ENCODE peak calls at places on chromosome 14, in six cellular contexts. N is HCEC 1CT; X is anterior cingulate cortex; T is AG20443; U is stimulated activated CD4-positive, alpha-beta T cell treated with anti-CD3 and anti-CD28 coated beads, TNF-alpha, amount 100 ng/mL, for 1 hour; R is stimulated activated CD8-positive, alpha-beta memory T cell treated with anti-CD3 and anti-CD28 coated beads, Interleukin-15, amount 100 ng/mL, for 48 hours. M is an unnamed sample.

GRCh38 chr14:58353516-58354299 is 42.0 kb upstream of the TOMM20L start:
- DNase-seq in X (no peak), R (no peak), T (no peak), U (no peak), N (no peak), M (no peak)

GRCh38 chr14:104972301-104973211 is 5.6 kb downstream of the AHNAK2 start:
- DNase-seq in N (no peak), X (no peak), U (no peak), T (peak), R (no peak), M (no peak)

GRCh38 chr14:100824156-100824555 is 1.8 kb upstream of the MEG3 start:
- DNase-seq in T (peak), U (no peak), N (peak), X (no peak), R (no peak), M (no peak)

GRCh38 chr14:64948612-64949210 is 6.2 kb upstream of the GPX2 start:
- DNase-seq in T (no peak), R (no peak), U (no peak), X (no peak), N (no peak), M (no peak)

GRCh38 chr14:78968249-78968648 is 798.1 kb downstream of the NRXN3 start:
- DNase-seq in N (no peak), T (no peak), R (no peak), U (no peak), X (no peak), M (no peak)

GRCh38 chr14:53249059-53249458 is 95.9 kb upstream of the DDHD1 start:
- DNase-seq in X (no peak), U (no peak), N (peak), R (no peak), T (no peak), M (no peak)

GRCh38 chr14:34029921-34030334 is 79.1 kb upstream of the EGLN3 start:
- DNase-seq in N (no peak), R (no peak), X (no peak), U (no peak), T (peak), M (no peak)

GRCh38 chr14:39218171-39218769 is 15.4 kb upstream of the MIA2 start:
- DNase-seq in U (no peak), N (no peak), T (no peak), R (no peak), X (no peak), M (no peak)

GRCh38 chr14:80982711-80983110 is 27.3 kb downstream of the TSHR start:
- DNase-seq in N (no peak), T (no peak), U (no peak), X (no peak), R (no peak), M (no peak)

GRCh38 chr14:105102361-105102760 is 37.1 kb upstream of the GPR132 start:
- DNase-seq in T (no peak), U (no peak), N (no peak), X (no peak), R (no peak), M (no peak)

GRCh38 chr14:87992349-87992719 is 648 bp downstream of the GALC start:
- DNase-seq in X (no peak), T (no peak), U (no peak), N (peak), R (no peak), M (peak)

GRCh38 chr14:92998957-92999356 is 76.0 kb downstream of the CHGA start:
- DNase-seq in T (no peak), U (no peak), R (no peak), X (no peak), N (no peak), M (no peak)

GRCh38 chr14:85534914-85535313 is 5.0 kb downstream of the FLRT2 start:
- DNase-seq in U (no peak), X (no peak), N (peak), R (no peak), T (no peak), M (no peak)

GRCh38 chr14:99907761-99908652 is 114.8 kb downstream of the EML1 start:
- DNase-seq in U (no peak), X (no peak), T (no peak), R (no peak), N (no peak), M (no peak)

GRCh38 chr14:61628192-61628591 is 67.1 kb upstream of the HIF1A start:
- DNase-seq in N (no peak), X (no peak), R (no peak), U (no peak), T (no peak), M (no peak)